ENCODE peak calls at places on chromosomes 7 and 10, in six cellular contexts. V, J, M, W, U and P are unnamed samples. For H4K20me1, the result is how much of the 10 kb centered on the place peaks cover.

GRCh38 chr10:108014902-108015177 is 850.3 kb upstream of the SORCS1 start:
- DNase-seq in V (no peak), M (no peak), W (no peak), U (no peak), J (no peak), P (no peak)

GRCh38 chr10:28797904-28798371 is 120.6 kb downstream of the BAMBI start:
- DNase-seq in V (no peak), W (no peak), M (no peak), J (no peak), U (no peak), P (no peak)

GRCh38 chr7:50703654-50704053 is 79.0 kb downstream of the GRB10 start:
- DNase-seq in M (no peak), U (no peak), J (no peak), V (no peak), W (peak), P (no peak)

GRCh38 chr10:482848-483247 is 206.6 kb downstream of the DIP2C start:
- DNase-seq in V (no peak), W (no peak), M (no peak), J (no peak), U (no peak), P (no peak)

GRCh38 chr10:77799352-77799751 is 127.2 kb downstream of the DLG5 start:
- DNase-seq in V (no peak), M (no peak), W (no peak), J (no peak), U (no peak), P (no peak)

GRCh38 chr10:74901240-74901827 is 74.9 kb downstream of the KAT6B start:
- DNase-seq in V (no peak), M (no peak), J (no peak), U (no peak), W (no peak), P (no peak)

GRCh38 chr10:123935680-123936079 is 44.1 kb upstream of the CPXM2 start:
- DNase-seq in V (no peak), U (no peak), W (no peak), M (no peak), J (no peak), P (no peak)

GRCh38 chr10:123007558-123008378 is 827 bp downstream of the IKZF5 start:
- DNase-seq in U (peak), W (peak), M (peak), V (peak), J (peak), P (peak)

GRCh38 chr7:82441916-82442478 is 1.6 kb downstream of the CACNA2D1 start:
- DNase-seq in W (peak), M (peak), V (no peak), J (peak), U (no peak), P (no peak)

GRCh38 chr7:107938448-107939250 is 47.7 kb downstream of the DLD start:
- DNase-seq in M (peak), V (no peak), J (no peak), W (no peak), U (no peak), P (no peak)

GRCh38 chr10:124735491-124736286 is 8.5 kb downstream of the FAM53B start:
- DNase-seq in U (no peak), W (no peak), M (no peak), V (peak), J (no peak), P (no peak)

GRCh38 chr10:127275272-127275671 is 78.9 kb upstream of the INSYN2A start:
- DNase-seq in M (no peak), W (no peak), J (no peak), V (no peak), U (no peak), P (no peak)

GRCh38 chr10:68562666-68563522 is 2.8 kb downstream of the TET1 start:
- DNase-seq in J (peak), M (peak), W (no peak), V (peak), U (peak), P (peak)

GRCh38 chr7:128838109-128838779 is 8.0 kb downstream of the FLNC start:
- DNase-seq in M (no peak), W (no peak), J (no peak), V (no peak), U (no peak), P (no peak)

GRCh38 chr7:36911788-36912187 is 187.5 kb upstream of the AOAH start:
- DNase-seq in W (no peak), V (no peak), U (no peak), J (no peak), M (no peak), P (peak)

GRCh38 chr10:73096041-73096451 is 620 bp downstream of the P4HA1 start:
- DNase-seq in U (peak), W (peak), M (peak), V (peak), J (peak), P (peak)

GRCh38 chr10:116410351-116410750 is 17.3 kb upstream of the PNLIPRP3 start:
- DNase-seq in W (no peak), M (no peak), J (no peak), U (no peak), V (no peak), P (no peak)

GRCh38 chr10:98170249-98171117 is 36.0 kb downstream of the R3HCC1L start:
- DNase-seq in U (peak), J (peak), V (peak), W (peak), M (peak), P (peak)

GRCh38 chr10:62380002-62380401 is 5.8 kb downstream of the ZNF365 start:
- DNase-seq in W (peak), U (no peak), J (no peak), V (no peak), M (peak), P (peak)

GRCh38 chr7:138243430-138243829 is 167.2 kb downstream of the AKR1D1 start:
- DNase-seq in W (no peak), U (peak), M (no peak), J (no peak), V (peak), P (peak)

DNA sequence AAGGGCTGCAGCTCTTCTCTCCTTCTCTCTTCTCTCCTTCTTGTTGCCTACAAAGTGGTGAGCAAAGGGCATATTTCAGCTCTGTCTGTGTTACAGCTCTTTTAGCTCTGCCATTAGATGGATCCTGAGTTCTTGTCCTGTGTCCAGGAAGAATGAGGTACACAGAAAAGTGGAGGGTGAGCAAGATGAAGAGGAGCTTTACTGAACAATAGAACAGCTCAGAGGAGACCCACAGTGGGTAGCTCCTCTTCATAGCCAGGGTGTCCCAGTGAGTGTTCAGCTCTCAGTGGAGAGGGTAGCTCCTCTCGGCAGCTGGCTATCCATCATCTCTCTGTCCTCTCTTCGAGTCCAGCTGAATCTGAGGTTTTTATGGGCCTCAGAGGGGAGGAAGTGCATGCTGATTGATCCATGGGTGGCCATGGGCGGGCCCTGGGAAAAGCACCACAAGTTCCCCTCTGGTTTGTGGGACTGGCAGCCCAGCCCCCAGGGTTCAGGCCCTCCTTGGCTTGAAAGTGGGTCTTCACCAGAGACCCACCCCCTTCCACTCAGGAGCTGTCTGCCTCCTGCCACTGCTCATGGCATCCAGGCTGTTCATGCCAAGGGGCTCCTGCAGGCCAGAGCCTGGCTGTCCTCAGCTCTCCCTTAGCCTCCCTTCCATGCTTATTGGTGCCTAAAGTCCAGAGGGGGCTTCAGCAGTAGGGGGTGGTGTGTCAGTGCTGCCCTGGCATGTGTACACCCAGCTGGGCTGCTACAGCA is 109.1 kb upstream of the FAM180A start:
- DNase-seq in V (no peak), W (no peak), M (no peak), J (no peak), U (no peak), P (no peak)
- H4K20me1 ChIP-seq in V (under half), W (under half), M (under half), J (under half), U (under half), P (under half)

DNA sequence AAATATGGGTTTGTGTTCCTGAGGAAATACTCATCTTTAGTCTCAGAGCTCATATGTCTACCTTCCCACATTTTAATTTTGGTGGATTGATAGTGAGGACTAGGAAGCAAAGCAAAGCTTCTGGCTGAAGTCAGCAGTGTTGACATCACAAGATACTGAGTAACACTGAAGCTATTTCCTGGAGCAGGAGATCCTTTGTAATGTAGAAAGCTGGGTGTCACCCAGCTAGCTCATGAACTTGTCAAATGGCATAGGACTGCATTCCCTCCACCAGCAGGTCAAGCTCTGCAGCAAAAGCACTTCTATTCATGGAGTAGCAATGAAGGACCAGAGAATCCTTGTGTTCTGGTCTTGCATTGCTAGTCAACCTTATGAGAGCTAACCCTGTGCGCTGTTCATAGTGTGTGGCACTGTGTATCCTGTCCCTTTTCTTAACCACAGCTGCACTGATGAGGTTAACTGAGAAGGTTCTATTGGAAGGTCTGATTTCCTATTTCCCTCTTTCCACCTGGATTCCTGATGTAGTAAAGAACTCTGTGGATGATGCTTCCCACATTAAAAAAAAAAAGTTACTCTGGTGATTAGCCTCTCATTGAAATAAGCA is 94.8 kb upstream of the ZNF804B start:
- DNase-seq in J (no peak), V (peak), M (peak), W (peak), U (no peak), P (peak)
- H3K4me2 ChIP-seq in J (no peak), V (peak), M (no peak), W (no peak), U (no peak), P (no peak)

GRCh38 chr10:12358863-12359647 is 9.7 kb downstream of the CAMK1D start:
- DNase-seq in M (no peak), J (no peak), W (no peak), V (no peak), U (no peak), P (no peak)
- H4K20me1 ChIP-seq in M (under half), J (under half), W (under half), V (under half), U (under half), P (under half)

DNA sequence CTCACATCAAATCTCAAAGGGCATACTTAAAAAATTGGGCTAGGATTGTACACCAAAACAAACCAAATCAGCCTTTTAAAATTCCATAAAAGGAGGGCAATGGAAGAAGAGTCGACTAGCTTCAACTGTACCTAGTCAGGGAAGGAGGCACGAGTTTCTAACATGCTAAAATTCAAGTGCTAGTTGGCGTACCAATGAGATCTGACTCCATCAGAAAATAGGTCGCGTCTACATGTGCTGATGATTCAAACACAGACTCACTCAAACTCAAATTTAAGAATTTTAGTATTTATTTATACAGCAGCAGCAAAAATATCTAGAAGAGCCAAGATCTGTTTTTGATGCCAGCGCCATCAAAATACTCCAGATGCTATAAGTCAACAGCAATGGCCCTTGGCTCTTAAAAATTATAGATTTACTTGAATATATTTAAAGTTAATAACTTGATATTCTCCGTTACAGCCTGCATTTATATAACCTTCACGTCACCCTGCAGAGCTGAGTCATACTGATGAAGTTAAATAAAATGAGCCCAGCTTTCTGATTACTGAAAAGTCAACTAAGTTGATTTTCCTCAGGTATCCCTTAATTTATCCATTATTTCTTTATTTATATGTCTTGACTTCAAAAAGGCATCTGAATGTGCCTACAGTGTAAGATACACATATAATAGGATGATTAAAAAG is 302.1 kb upstream of the IMMP2L start:
- DNase-seq in V (no peak), U (no peak), W (no peak), J (no peak), M (no peak), P (no peak)
- H3K4me2 ChIP-seq in V (no peak), U (no peak), W (no peak), J (no peak), M (no peak), P (no peak)

DNA sequence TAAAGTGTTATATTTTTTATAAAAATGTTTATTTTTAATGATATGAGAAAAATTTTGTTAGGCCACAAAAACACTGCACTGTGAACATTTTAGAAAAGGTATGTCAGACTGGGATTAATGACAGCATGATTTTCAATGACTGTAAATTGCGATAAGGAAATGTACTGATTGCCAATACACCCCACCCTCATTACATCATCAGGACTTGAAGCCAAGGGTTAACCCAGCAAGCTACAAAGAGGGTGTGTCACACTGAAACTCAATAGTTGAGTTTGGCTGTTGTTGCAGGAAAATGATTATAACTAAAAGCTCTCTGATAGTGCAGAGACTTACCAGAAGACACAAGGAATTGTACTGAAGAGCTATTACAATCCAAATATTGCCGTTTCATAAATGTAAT is 64.8 kb upstream of the CAPZA2 start:
- DNase-seq in M (peak), J (no peak), V (no peak), U (no peak), W (peak), P (no peak)
- H4K20me1 ChIP-seq in M (under half), J (under half), V (under half), U (under half), W (under half), P (under half)

GRCh38 chr7:38775503-38775902 is 133.5 kb downstream of the VPS41 start:
- DNase-seq in V (no peak), J (no peak), U (no peak), M (no peak), W (no peak), P (no peak)
- H3K4me2 ChIP-seq in V (no peak), J (no peak), U (no peak), M (no peak), W (no peak), P (no peak)